ENCODE peak calls at places on chromosomes 11 and 22, in ten cellular contexts. B, F, Y, C, H, N, Z, Q, L and U are unnamed samples.

GRCh38 chr11:118012083-118012669 is 26.0 kb downstream of the IL10RA start:
- DNase-seq in B (no peak), F (peak; percentile 46), Y (peak; percentile 70), C (peak; percentile 48), H (peak; percentile 47), N (no peak), Z (no peak), Q (peak; percentile 85), L (no peak), U (peak; percentile 63)

GRCh38 chr11:43923327-43924111 is 18.9 kb upstream of the C11orf96 start:
- DNase-seq in B (no peak), F (no peak), Y (peak; percentile 92), C (no peak), H (no peak), N (no peak), Z (peak; percentile 33), Q (no peak), L (no peak), U (peak; percentile 30)

GRCh38 chr11:73280606-73281005 is 8.5 kb downstream of the P2RY6 start:
- DNase-seq in B (no peak), F (no peak), Y (no peak), C (no peak), H (no peak), N (no peak), Z (no peak), Q (peak; percentile 67), L (no peak), U (no peak)

GRCh38 chr22:21712751-21713427 is 22.7 kb downstream of the YPEL1 start:
- DNase-seq in B (peak; percentile 48), F (no peak), Y (peak; percentile 91), C (peak; percentile 69), H (peak; percentile 67), N (peak; percentile 45), Z (peak; percentile 53), Q (no peak), L (peak; percentile 75), U (peak; percentile 69)

GRCh38 chr11:44138286-44138685 is 42.8 kb downstream of the EXT2 start:
- DNase-seq in B (no peak), F (no peak), Y (no peak), C (no peak), H (no peak), N (no peak), Z (no peak), Q (no peak), L (no peak), U (peak; percentile 20)

GRCh38 chr11:65557280-65558001 is 718 bp downstream of the LTBP3 start:
- DNase-seq in B (no peak), F (no peak), Y (no peak), C (no peak), H (no peak), N (no peak), Z (no peak), Q (peak; percentile 87), L (no peak), U (no peak)

GRCh38 chr11:19259487-19260345 is 19.0 kb upstream of the E2F8 start:
- DNase-seq in B (peak; percentile 48), F (no peak), Y (peak; percentile 89), C (peak; percentile 49), H (peak; percentile 53), N (peak; percentile 54), Z (peak; percentile 27), Q (peak; percentile 88), L (no peak), U (peak; percentile 66)

GRCh38 chr22:39471421-39472141 is 14.8 kb downstream of the MGAT3 start:
- DNase-seq in B (no peak), F (no peak), Y (no peak), C (peak; percentile 68), H (peak; percentile 82), N (no peak), Z (no peak), Q (no peak), L (no peak), U (peak; percentile 97)

GRCh38 chr11:33984682-33985389 is 66.7 kb upstream of the CAPRIN1 start:
- DNase-seq in B (no peak), F (no peak), Y (no peak), C (no peak), H (no peak), N (no peak), Z (no peak), Q (no peak), L (no peak), U (no peak)

GRCh38 chr11:1640076-1640946 is 10.7 kb downstream of the KRTAP5-5 start:
- DNase-seq in B (no peak), F (no peak), Y (no peak), C (peak; percentile 61), H (peak; percentile 30), N (no peak), Z (no peak), Q (peak; percentile 50), L (no peak), U (peak; percentile 38)

GRCh38 chr11:119431523-119431922 is 8.6 kb upstream of the THY1 start:
- DNase-seq in B (no peak), F (no peak), Y (no peak), C (no peak), H (no peak), N (no peak), Z (no peak), Q (no peak), L (no peak), U (no peak)

GRCh38 chr11:132770802-132771545 is 761.3 kb downstream of the OPCML start:
- DNase-seq in B (no peak), F (no peak), Y (peak; percentile 56), C (no peak), H (no peak), N (no peak), Z (no peak), Q (no peak), L (no peak), U (no peak)

GRCh38 chr11:102850973-102851745 is 7.8 kb upstream of the MMP3 start:
- DNase-seq in B (no peak), F (no peak), Y (no peak), C (peak; percentile 36), H (peak; percentile 8), N (no peak), Z (no peak), Q (no peak), L (peak; percentile 35), U (peak; percentile 87)

GRCh38 chr11:126305699-126306098 is 1.8 kb downstream of the DCPS start:
- DNase-seq in B (no peak), F (no peak), Y (peak; percentile 41), C (no peak), H (no peak), N (no peak), Z (no peak), Q (no peak), L (no peak), U (no peak)

GRCh38 chr22:50605349-50606074 is 4.9 kb downstream of the MAPK8IP2 start:
- DNase-seq in B (no peak), F (no peak), Y (no peak), C (no peak), H (no peak), N (no peak), Z (no peak), Q (peak; percentile 39), L (no peak), U (no peak)

GRCh38 chr22:47064016-47064415 is 301.6 kb downstream of the TBC1D22A start:
- DNase-seq in B (no peak), F (no peak), Y (no peak), C (no peak), H (no peak), N (no peak), Z (no peak), Q (peak; percentile 56), L (no peak), U (no peak)

GRCh38 chr11:35525501-35526175 is at the start of gene PAMR1:
- DNase-seq in B (no peak), F (no peak), Y (peak; percentile 75), C (peak; percentile 56), H (peak; percentile 33), N (no peak), Z (no peak), Q (peak; percentile 71), L (no peak), U (peak; percentile 28)

GRCh38 chr11:92707173-92707619 is 262.3 kb upstream of the MTNR1B start:
- DNase-seq in B (no peak), F (no peak), Y (no peak), C (peak; percentile 4), H (no peak), N (no peak), Z (no peak), Q (no peak), L (no peak), U (peak; percentile 8)

GRCh38 chr11:132429685-132430084 is 1059.3 kb downstream of the NTM start:
- DNase-seq in B (no peak), F (no peak), Y (no peak), C (no peak), H (no peak), N (no peak), Z (no peak), Q (no peak), L (no peak), U (no peak)

GRCh38 chr11:87180743-87181142 is 143.0 kb downstream of the TMEM135 start:
- DNase-seq in B (no peak), F (no peak), Y (no peak), C (no peak), H (peak; percentile 24), N (no peak), Z (no peak), Q (no peak), L (no peak), U (peak; percentile 35)

GRCh38 chr11:117300301-117300700 is 9.2 kb downstream of the BACE1-AS start:
- DNase-seq in B (no peak), F (no peak), Y (peak; percentile 82), C (no peak), H (no peak), N (no peak), Z (no peak), Q (no peak), L (no peak), U (peak; percentile 10)

GRCh38 chr11:111531687-111532364 is 8.7 kb upstream of the LAYN start:
- DNase-seq in B (peak; percentile 38), F (no peak), Y (no peak), C (peak; percentile 83), H (peak; percentile 92), N (peak; percentile 53), Z (no peak), Q (no peak), L (peak; percentile 57), U (peak; percentile 94)

GRCh38 chr11:121520243-121521144 is 67.7 kb upstream of the SORL1-AS1 start:
- DNase-seq in B (no peak), F (no peak), Y (no peak), C (no peak), H (no peak), N (no peak), Z (no peak), Q (no peak), L (peak; percentile 39), U (peak; percentile 37)

GRCh38 chr11:13009476-13009920 is 382 bp downstream of the RASSF10 start:
- DNase-seq in B (no peak), F (no peak), Y (no peak), C (no peak), H (peak; percentile 24), N (no peak), Z (no peak), Q (no peak), L (no peak), U (no peak)

GRCh38 chr11:62433553-62434301 is 14.9 kb downstream of the SCGB1A1 start:
- DNase-seq in B (no peak), F (no peak), Y (no peak), C (no peak), H (no peak), N (no peak), Z (no peak), Q (no peak), L (no peak), U (no peak)

GRCh38 chr11:35553831-35554230 is 28.4 kb upstream of the PAMR1 start:
- DNase-seq in B (no peak), F (no peak), Y (no peak), C (no peak), H (no peak), N (no peak), Z (no peak), Q (no peak), L (peak; percentile 59), U (no peak)

GRCh38 chr22:37982938-37983859 is 1.2 kb downstream of the SOX10 start:
- DNase-seq in B (no peak), F (no peak), Y (no peak), C (no peak), H (no peak), N (no peak), Z (no peak), Q (no peak), L (no peak), U (no peak)